ENCODE peak calls at places on chromosomes 3 and 15, in seven cellular contexts. One of them, this sample, is unnamed.
A peak's percentile ranks its signal among the peaks of the same experiment; 100 is the strongest.

GRCh38 chr3:8840556-8840955 is 71.1 kb upstream of the OXTR start:
- DNase-seq in astrocyte of the spinal cord: peak; percentile 69
- DNase-seq in psoas muscle: no peak
- DNase-seq in left ventricle myocardium inferior: no peak
- DNase-seq in transverse colon: no peak
- DNase-seq in progenitor cell of endocrine pancreas: no peak
- DNase-seq in fibroblast of the aortic adventitia: peak; percentile 65
- DNase-seq in this sample: no peak

GRCh38 chr3:52310861-52311566 is 5.1 kb upstream of the DNAH1 start:
- DNase-seq in left ventricle myocardium inferior: no peak
- DNase-seq in psoas muscle: no peak
- DNase-seq in transverse colon: no peak
- DNase-seq in fibroblast of the aortic adventitia: no peak
- DNase-seq in astrocyte of the spinal cord: peak; percentile 18
- DNase-seq in progenitor cell of endocrine pancreas: no peak
- DNase-seq in this sample: peak; percentile 43

GRCh38 chr15:84715442-84716035 is 400 bp downstream of the SEC11A start:
- DNase-seq in fibroblast of the aortic adventitia: peak; percentile 44
- DNase-seq in psoas muscle: no peak
- DNase-seq in astrocyte of the spinal cord: peak; percentile 43
- DNase-seq in left ventricle myocardium inferior: no peak
- DNase-seq in progenitor cell of endocrine pancreas: no peak
- DNase-seq in transverse colon: peak; percentile 31
- DNase-seq in this sample: no peak

GRCh38 chr15:40891810-40892448 is 2.3 kb upstream of the VPS18 start:
- DNase-seq in transverse colon: peak; percentile 74
- DNase-seq in astrocyte of the spinal cord: peak; percentile 62
- DNase-seq in left ventricle myocardium inferior: no peak
- DNase-seq in progenitor cell of endocrine pancreas: no peak
- DNase-seq in psoas muscle: no peak
- DNase-seq in fibroblast of the aortic adventitia: peak; percentile 59
- DNase-seq in this sample: no peak

GRCh38 chr3:186162221-186162620 is 53.3 kb upstream of the ETV5 start:
- DNase-seq in psoas muscle: no peak
- DNase-seq in progenitor cell of endocrine pancreas: no peak
- DNase-seq in astrocyte of the spinal cord: no peak
- DNase-seq in transverse colon: no peak
- DNase-seq in fibroblast of the aortic adventitia: no peak
- DNase-seq in left ventricle myocardium inferior: no peak
- DNase-seq in this sample: no peak

GRCh38 chr3:82080261-82080660 is 318.8 kb upstream of the GBE1 start:
- DNase-seq in fibroblast of the aortic adventitia: peak; percentile 28
- DNase-seq in astrocyte of the spinal cord: peak; percentile 29
- DNase-seq in psoas muscle: no peak
- DNase-seq in progenitor cell of endocrine pancreas: no peak
- DNase-seq in left ventricle myocardium inferior: no peak
- DNase-seq in transverse colon: no peak
- DNase-seq in this sample: no peak

GRCh38 chr15:43913941-43914340 is 87.1 kb downstream of the WDR76 start:
- DNase-seq in astrocyte of the spinal cord: peak; percentile 33
- DNase-seq in psoas muscle: no peak
- DNase-seq in left ventricle myocardium inferior: no peak
- DNase-seq in transverse colon: no peak
- DNase-seq in progenitor cell of endocrine pancreas: no peak
- DNase-seq in fibroblast of the aortic adventitia: peak; percentile 69
- DNase-seq in this sample: no peak

GRCh38 chr3:127630811-127631714 is 2.1 kb downstream of the PODXL2 start:
- DNase-seq in transverse colon: no peak
- DNase-seq in left ventricle myocardium inferior: no peak
- DNase-seq in astrocyte of the spinal cord: no peak
- DNase-seq in progenitor cell of endocrine pancreas: no peak
- DNase-seq in fibroblast of the aortic adventitia: no peak
- DNase-seq in psoas muscle: no peak
- DNase-seq in this sample: no peak

GRCh38 chr3:152302521-152303021 is 33.8 kb downstream of the MBNL1 start:
- DNase-seq in progenitor cell of endocrine pancreas: no peak
- DNase-seq in transverse colon: peak; percentile 55
- DNase-seq in astrocyte of the spinal cord: peak; percentile 89
- DNase-seq in left ventricle myocardium inferior: peak; percentile 54
- DNase-seq in fibroblast of the aortic adventitia: peak; percentile 93
- DNase-seq in psoas muscle: peak; percentile 70
- DNase-seq in this sample: no peak

GRCh38 chr3:45858809-45859543 is 17.1 kb upstream of the LZTFL1 start:
- DNase-seq in left ventricle myocardium inferior: no peak
- DNase-seq in fibroblast of the aortic adventitia: no peak
- DNase-seq in progenitor cell of endocrine pancreas: no peak
- DNase-seq in psoas muscle: no peak
- DNase-seq in astrocyte of the spinal cord: no peak
- DNase-seq in transverse colon: no peak
- DNase-seq in this sample: no peak

GRCh38 chr15:67543348-67543718 is 830 bp downstream of the MAP2K5 start:
- DNase-seq in progenitor cell of endocrine pancreas: no peak
- DNase-seq in left ventricle myocardium inferior: no peak
- DNase-seq in transverse colon: peak; percentile 36
- DNase-seq in psoas muscle: peak; percentile 57
- DNase-seq in fibroblast of the aortic adventitia: no peak
- DNase-seq in astrocyte of the spinal cord: no peak
- DNase-seq in this sample: no peak

GRCh38 chr3:49007771-49008528 is 759 bp downstream of the WDR6 start:
- DNase-seq in left ventricle myocardium inferior: peak; percentile 88
- DNase-seq in progenitor cell of endocrine pancreas: peak; percentile 58
- DNase-seq in psoas muscle: peak; percentile 95
- DNase-seq in fibroblast of the aortic adventitia: peak; percentile 84
- DNase-seq in astrocyte of the spinal cord: peak; percentile 86
- DNase-seq in transverse colon: peak; percentile 95
- DNase-seq in this sample: no peak

GRCh38 chr3:187400756-187401155 is 32.6 kb downstream of the RTP4 start:
- DNase-seq in fibroblast of the aortic adventitia: no peak
- DNase-seq in psoas muscle: no peak
- DNase-seq in progenitor cell of endocrine pancreas: no peak
- DNase-seq in astrocyte of the spinal cord: no peak
- DNase-seq in left ventricle myocardium inferior: no peak
- DNase-seq in transverse colon: no peak
- DNase-seq in this sample: no peak

GRCh38 chr3:52055537-52056351 is 627 bp downstream of the DUSP7 start:
- DNase-seq in astrocyte of the spinal cord: peak; percentile 42
- DNase-seq in fibroblast of the aortic adventitia: peak; percentile 45
- DNase-seq in psoas muscle: peak; percentile 79
- DNase-seq in left ventricle myocardium inferior: peak; percentile 53
- DNase-seq in transverse colon: peak; percentile 36
- DNase-seq in progenitor cell of endocrine pancreas: peak; percentile 34
- DNase-seq in this sample: no peak

GRCh38 chr3:86180696-86181095 is 810.3 kb downstream of the VGLL3 start:
- DNase-seq in left ventricle myocardium inferior: no peak
- DNase-seq in progenitor cell of endocrine pancreas: no peak
- DNase-seq in fibroblast of the aortic adventitia: no peak
- DNase-seq in psoas muscle: no peak
- DNase-seq in transverse colon: no peak
- DNase-seq in astrocyte of the spinal cord: peak; percentile 1
- DNase-seq in this sample: no peak

GRCh38 chr3:196694202-196694638 is 17.8 kb downstream of the CEP19 start:
- DNase-seq in transverse colon: no peak
- DNase-seq in fibroblast of the aortic adventitia: peak; percentile 35
- DNase-seq in progenitor cell of endocrine pancreas: no peak
- DNase-seq in astrocyte of the spinal cord: no peak
- DNase-seq in left ventricle myocardium inferior: no peak
- DNase-seq in psoas muscle: no peak
- DNase-seq in this sample: no peak

GRCh38 chr3:79654019-79654418 is 113.8 kb downstream of the ROBO1 start:
- DNase-seq in psoas muscle: no peak
- DNase-seq in progenitor cell of endocrine pancreas: no peak
- DNase-seq in left ventricle myocardium inferior: no peak
- DNase-seq in transverse colon: no peak
- DNase-seq in fibroblast of the aortic adventitia: no peak
- DNase-seq in astrocyte of the spinal cord: no peak
- DNase-seq in this sample: no peak

GRCh38 chr3:152331018-152331541 is 62.4 kb downstream of the MBNL1 start:
- DNase-seq in astrocyte of the spinal cord: peak; percentile 84
- DNase-seq in psoas muscle: no peak
- DNase-seq in left ventricle myocardium inferior: no peak
- DNase-seq in transverse colon: no peak
- DNase-seq in progenitor cell of endocrine pancreas: no peak
- DNase-seq in fibroblast of the aortic adventitia: peak; percentile 92
- DNase-seq in this sample: no peak

GRCh38 chr3:182182531-182182968 is 470.8 kb downstream of the SOX2 start:
- DNase-seq in left ventricle myocardium inferior: no peak
- DNase-seq in fibroblast of the aortic adventitia: no peak
- DNase-seq in progenitor cell of endocrine pancreas: no peak
- DNase-seq in astrocyte of the spinal cord: peak; percentile 51
- DNase-seq in psoas muscle: no peak
- DNase-seq in transverse colon: no peak
- DNase-seq in this sample: no peak

GRCh38 chr15:78766041-78766440 is 45.2 kb downstream of the ADAMTS7 start:
- DNase-seq in psoas muscle: peak; percentile 23
- DNase-seq in left ventricle myocardium inferior: no peak
- DNase-seq in transverse colon: no peak
- DNase-seq in fibroblast of the aortic adventitia: no peak
- DNase-seq in astrocyte of the spinal cord: no peak
- DNase-seq in progenitor cell of endocrine pancreas: no peak
- DNase-seq in this sample: no peak

GRCh38 chr15:36230741-36231140 is 348.7 kb upstream of the CDIN1 start:
- DNase-seq in fibroblast of the aortic adventitia: peak; percentile 35
- DNase-seq in psoas muscle: no peak
- DNase-seq in astrocyte of the spinal cord: peak; percentile 22
- DNase-seq in progenitor cell of endocrine pancreas: no peak
- DNase-seq in left ventricle myocardium inferior: no peak
- DNase-seq in transverse colon: no peak
- DNase-seq in this sample: no peak

GRCh38 chr15:97747342-97747741 is 213.2 kb upstream of the ARRDC4 start:
- DNase-seq in progenitor cell of endocrine pancreas: no peak
- DNase-seq in psoas muscle: no peak
- DNase-seq in left ventricle myocardium inferior: no peak
- DNase-seq in transverse colon: no peak
- DNase-seq in astrocyte of the spinal cord: no peak
- DNase-seq in fibroblast of the aortic adventitia: no peak
- DNase-seq in this sample: no peak

GRCh38 chr3:162370136-162370535 is 873.5 kb downstream of the OTOL1 start:
- DNase-seq in progenitor cell of endocrine pancreas: no peak
- DNase-seq in transverse colon: no peak
- DNase-seq in psoas muscle: peak; percentile 54
- DNase-seq in fibroblast of the aortic adventitia: no peak
- DNase-seq in astrocyte of the spinal cord: no peak
- DNase-seq in left ventricle myocardium inferior: no peak
- DNase-seq in this sample: no peak

GRCh38 chr15:40008061-40008460 is 30.9 kb downstream of the SRP14 start:
- DNase-seq in fibroblast of the aortic adventitia: no peak
- DNase-seq in progenitor cell of endocrine pancreas: no peak
- DNase-seq in transverse colon: no peak
- DNase-seq in left ventricle myocardium inferior: no peak
- DNase-seq in psoas muscle: no peak
- DNase-seq in astrocyte of the spinal cord: peak; percentile 52
- DNase-seq in this sample: no peak

GRCh38 chr3:49529567-49529966 is 24.7 kb upstream of the BSN start:
- DNase-seq in fibroblast of the aortic adventitia: no peak
- DNase-seq in psoas muscle: no peak
- DNase-seq in astrocyte of the spinal cord: no peak
- DNase-seq in transverse colon: no peak
- DNase-seq in progenitor cell of endocrine pancreas: no peak
- DNase-seq in left ventricle myocardium inferior: no peak
- DNase-seq in this sample: no peak

GRCh38 chr15:32837935-32838334 is 120.1 kb downstream of the GREM1 start:
- DNase-seq in progenitor cell of endocrine pancreas: no peak
- DNase-seq in left ventricle myocardium inferior: no peak
- DNase-seq in fibroblast of the aortic adventitia: no peak
- DNase-seq in transverse colon: no peak
- DNase-seq in astrocyte of the spinal cord: no peak
- DNase-seq in psoas muscle: no peak
- DNase-seq in this sample: no peak

GRCh38 chr15:20357139-20358065 is 184.2 kb downstream of the GOLGA6L6 start:
- DNase-seq in astrocyte of the spinal cord: no peak
- DNase-seq in transverse colon: no peak
- DNase-seq in fibroblast of the aortic adventitia: no peak
- DNase-seq in left ventricle myocardium inferior: no peak
- DNase-seq in psoas muscle: peak; percentile 68
- DNase-seq in progenitor cell of endocrine pancreas: no peak
- DNase-seq in this sample: no peak
- TF ChIP-seq CTCF in astrocyte of the spinal cord: no peak
- TF ChIP-seq CTCF in transverse colon: no peak
- TF ChIP-seq CTCF in fibroblast of the aortic adventitia: no peak
- TF ChIP-seq CTCF in left ventricle myocardium inferior: no peak
- TF ChIP-seq CTCF in psoas muscle: no peak
- TF ChIP-seq CTCF in progenitor cell of endocrine pancreas: no peak
- TF ChIP-seq CTCF in this sample: no peak

GRCh38 chr3:107947203-107947602 is 143.6 kb downstream of the CD47 start:
- DNase-seq in transverse colon: no peak
- DNase-seq in left ventricle myocardium inferior: no peak
- DNase-seq in progenitor cell of endocrine pancreas: no peak
- DNase-seq in psoas muscle: no peak
- DNase-seq in astrocyte of the spinal cord: no peak
- DNase-seq in fibroblast of the aortic adventitia: no peak
- DNase-seq in this sample: no peak

GRCh38 chr3:107943860-107944543 is 146.8 kb downstream of the CD47 start:
- DNase-seq in progenitor cell of endocrine pancreas: no peak
- DNase-seq in fibroblast of the aortic adventitia: peak; percentile 69
- DNase-seq in left ventricle myocardium inferior: no peak
- DNase-seq in psoas muscle: no peak
- DNase-seq in transverse colon: no peak
- DNase-seq in astrocyte of the spinal cord: no peak
- DNase-seq in this sample: no peak

GRCh38 chr3:107943350-107943749 is 147.5 kb downstream of the CD47 start:
- DNase-seq in transverse colon: no peak
- DNase-seq in fibroblast of the aortic adventitia: peak; percentile 25
- DNase-seq in progenitor cell of endocrine pancreas: no peak
- DNase-seq in astrocyte of the spinal cord: no peak
- DNase-seq in left ventricle myocardium inferior: no peak
- DNase-seq in psoas muscle: no peak
- DNase-seq in this sample: no peak

GRCh38 chr3:107945406-107945805 is 145.4 kb downstream of the CD47 start:
- DNase-seq in astrocyte of the spinal cord: no peak
- DNase-seq in transverse colon: no peak
- DNase-seq in psoas muscle: no peak
- DNase-seq in left ventricle myocardium inferior: no peak
- DNase-seq in fibroblast of the aortic adventitia: no peak
- DNase-seq in progenitor cell of endocrine pancreas: no peak
- DNase-seq in this sample: no peak

GRCh38 chr3:107946700-107947099 is 144.1 kb downstream of the CD47 start:
- DNase-seq in transverse colon: no peak
- DNase-seq in psoas muscle: no peak
- DNase-seq in progenitor cell of endocrine pancreas: no peak
- DNase-seq in left ventricle myocardium inferior: no peak
- DNase-seq in fibroblast of the aortic adventitia: no peak
- DNase-seq in astrocyte of the spinal cord: no peak
- DNase-seq in this sample: no peak
- TF ChIP-seq CTCF in transverse colon: no peak
- TF ChIP-seq CTCF in psoas muscle: no peak
- TF ChIP-seq CTCF in progenitor cell of endocrine pancreas: no peak
- TF ChIP-seq CTCF in left ventricle myocardium inferior: no peak
- TF ChIP-seq CTCF in fibroblast of the aortic adventitia: no peak
- TF ChIP-seq CTCF in astrocyte of the spinal cord: no peak
- TF ChIP-seq CTCF in this sample: no peak

GRCh38 chr3:170054204-170054603 is 16.4 kb downstream of the GPR160 start:
- DNase-seq in progenitor cell of endocrine pancreas: no peak
- DNase-seq in left ventricle myocardium inferior: no peak
- DNase-seq in transverse colon: no peak
- DNase-seq in psoas muscle: no peak
- DNase-seq in fibroblast of the aortic adventitia: peak; percentile 14
- DNase-seq in astrocyte of the spinal cord: no peak
- DNase-seq in this sample: no peak
- TF ChIP-seq CTCF in progenitor cell of endocrine pancreas: peak; percentile 29
- TF ChIP-seq CTCF in left ventricle myocardium inferior: peak; percentile 23
- TF ChIP-seq CTCF in transverse colon: peak; percentile 11
- TF ChIP-seq CTCF in psoas muscle: no peak
- TF ChIP-seq CTCF in fibroblast of the aortic adventitia: peak; percentile 27
- TF ChIP-seq CTCF in astrocyte of the spinal cord: peak; percentile 29
- TF ChIP-seq CTCF in this sample: peak; percentile 48

GRCh38 chr3:170207717-170208116 is 14.5 kb upstream of the PRKCI start:
- DNase-seq in fibroblast of the aortic adventitia: no peak
- DNase-seq in left ventricle myocardium inferior: no peak
- DNase-seq in transverse colon: no peak
- DNase-seq in progenitor cell of endocrine pancreas: no peak
- DNase-seq in astrocyte of the spinal cord: no peak
- DNase-seq in psoas muscle: no peak
- DNase-seq in this sample: no peak
- TF ChIP-seq CTCF in fibroblast of the aortic adventitia: no peak
- TF ChIP-seq CTCF in left ventricle myocardium inferior: no peak
- TF ChIP-seq CTCF in transverse colon: no peak
- TF ChIP-seq CTCF in progenitor cell of endocrine pancreas: no peak
- TF ChIP-seq CTCF in astrocyte of the spinal cord: no peak
- TF ChIP-seq CTCF in psoas muscle: no peak
- TF ChIP-seq CTCF in this sample: no peak